ENCODE peak calls at places on chromosomes 2 and 18, in four cellular contexts. O is CD8-positive, alpha-beta T cell; L is RWPE2; S is activated CD4-positive, alpha-beta T cell treated with anti-CD3 and anti-CD28 coated beads for 36 hours. Q is an unnamed sample.

GRCh38 chr18:12841070-12841469 is 43.0 kb downstream of the PTPN2 start:
- ATAC-seq in O (no peak), S (no peak), L (no peak), Q (no peak)

GRCh38 chr18:13223341-13224148 is 5.0 kb downstream of the LDLRAD4 start:
- ATAC-seq in S (no peak), O (no peak), L (no peak), Q (no peak)

GRCh38 chr2:213306320-213306942 is 22.2 kb downstream of the SPAG16 start:
- ATAC-seq in L (no peak), S (no peak), O (no peak), Q (no peak)

GRCh38 chr18:79384151-79384807 is 11.5 kb upstream of the NFATC1 start:
- ATAC-seq in L (peak), S (no peak), O (no peak), Q (no peak)

GRCh38 chr2:43803113-43803512 is 29.3 kb downstream of the DYNC2LI1 start:
- ATAC-seq in L (no peak), O (no peak), S (no peak), Q (no peak)

GRCh38 chr2:109374548-109375130 is 239.1 kb downstream of the SEPTIN10 start:
- ATAC-seq in L (no peak), O (no peak), S (no peak), Q (no peak)

GRCh38 chr2:176852667-176853066 is 359.9 kb upstream of the HNRNPA3 start:
- ATAC-seq in O (peak), S (peak), L (no peak), Q (peak)

GRCh38 chr2:26913599-26914285 is 56.7 kb upstream of the MAPRE3 start:
- ATAC-seq in O (no peak), S (no peak), L (no peak), Q (no peak)

GRCh38 chr18:42953306-42953705 is 162.2 kb downstream of the RIT2 start:
- ATAC-seq in L (no peak), S (no peak), O (no peak), Q (no peak)

GRCh38 chr2:147679664-147680502 is 164.9 kb upstream of the ACVR2A start:
- ATAC-seq in O (no peak), S (no peak), L (no peak), Q (no peak)

GRCh38 chr18:49459404-49460171 is 857 bp downstream of the DYM start:
- ATAC-seq in O (peak), L (peak), S (peak), Q (peak)

GRCh38 chr18:36101943-36102342 is 27.2 kb downstream of the SLC39A6 start:
- ATAC-seq in S (no peak), L (no peak), O (no peak), Q (no peak)

GRCh38 chr2:191100216-191100615 is 50.6 kb downstream of the STAT4 start:
- ATAC-seq in S (peak), O (no peak), L (no peak), Q (peak)

GRCh38 chr18:31042391-31043181 is at the start of gene DSC3:
- ATAC-seq in O (no peak), L (peak), S (no peak), Q (no peak)

GRCh38 chr2:46416739-46417403 is 62.5 kb upstream of the TMEM247 start:
- ATAC-seq in L (no peak), O (no peak), S (no peak), Q (peak)

GRCh38 chr18:42635378-42636048 is 480.0 kb downstream of the RIT2 start:
- ATAC-seq in O (no peak), L (no peak), S (no peak), Q (no peak)

GRCh38 chr2:149076863-149077412 is 38.4 kb downstream of the LYPD6B start:
- ATAC-seq in S (no peak), O (no peak), L (no peak), Q (no peak)

GRCh38 chr2:186410802-186411201 is 75.3 kb upstream of the ZC3H15 start:
- ATAC-seq in L (no peak), O (no peak), S (no peak), Q (no peak)

GRCh38 chr2:61185329-61185728 is 23.3 kb downstream of the C2orf74 start:
- ATAC-seq in S (no peak), O (no peak), L (no peak), Q (no peak)

GRCh38 chr18:25137133-25137472 is 214.9 kb downstream of the ZNF521 start:
- ATAC-seq in S (no peak), O (no peak), L (no peak), Q (no peak)

GRCh38 chr2:124883595-124883994 is 858.5 kb downstream of the CNTNAP5 start:
- ATAC-seq in S (no peak), L (no peak), O (no peak), Q (no peak)